ENCODE peak calls at places on chromosomes 12 and 14, in four cellular contexts. W, L, A and V are unnamed samples.

GRCh38 chr12:3304436-3305135 is 186.4 kb upstream of the PRMT8 start:
- DNase-seq in L (no peak), A (peak), W (no peak), V (peak)

GRCh38 chr14:53409974-53410373 is 256.9 kb upstream of the DDHD1 start:
- DNase-seq in L (no peak), A (peak), W (no peak), V (peak)

GRCh38 chr14:90562652-90563051 is 165.8 kb downstream of the CALM1 start:
- DNase-seq in L (no peak), A (no peak), W (no peak), V (no peak)

GRCh38 chr12:71731439-71732356 is 23.0 kb upstream of the RAB21 start:
- DNase-seq in A (no peak), W (no peak), L (no peak), V (no peak)

GRCh38 chr12:98416845-98417244 is 98.5 kb upstream of the TMPO start:
- DNase-seq in L (no peak), W (peak), A (peak), V (peak)

GRCh38 chr12:113374823-113375428 is 16.5 kb downstream of the PLBD2 start:
- DNase-seq in A (no peak), W (no peak), L (no peak), V (no peak)

GRCh38 chr14:75982724-75983358 is 1.0 kb upstream of the TGFB3 start:
- DNase-seq in W (no peak), A (no peak), L (peak), V (peak)

GRCh38 chr12:75981773-75982564 is 49.6 kb downstream of the PHLDA1 start:
- DNase-seq in W (no peak), A (no peak), L (no peak), V (no peak)

GRCh38 chr12:124774054-124774461 is 89.6 kb downstream of the SCARB1 start:
- DNase-seq in A (no peak), L (no peak), W (no peak), V (no peak)

GRCh38 chr12:124772467-124773170 is 91.0 kb downstream of the SCARB1 start:
- DNase-seq in A (no peak), L (no peak), W (no peak), V (no peak)

GRCh38 chr12:124776126-124776513 is 87.5 kb downstream of the SCARB1 start:
- DNase-seq in L (no peak), W (no peak), A (no peak), V (no peak)

GRCh38 chr12:124771462-124772361 is 92.0 kb downstream of the SCARB1 start:
- DNase-seq in L (peak), W (peak), A (peak), V (peak)

GRCh38 chr12:124774462-124775167 is 89.0 kb downstream of the SCARB1 start:
- DNase-seq in L (no peak), W (no peak), A (peak), V (peak)
- H3K4me3 ChIP-seq in L (peak), W (no peak), A (no peak), V (no peak)

DNA sequence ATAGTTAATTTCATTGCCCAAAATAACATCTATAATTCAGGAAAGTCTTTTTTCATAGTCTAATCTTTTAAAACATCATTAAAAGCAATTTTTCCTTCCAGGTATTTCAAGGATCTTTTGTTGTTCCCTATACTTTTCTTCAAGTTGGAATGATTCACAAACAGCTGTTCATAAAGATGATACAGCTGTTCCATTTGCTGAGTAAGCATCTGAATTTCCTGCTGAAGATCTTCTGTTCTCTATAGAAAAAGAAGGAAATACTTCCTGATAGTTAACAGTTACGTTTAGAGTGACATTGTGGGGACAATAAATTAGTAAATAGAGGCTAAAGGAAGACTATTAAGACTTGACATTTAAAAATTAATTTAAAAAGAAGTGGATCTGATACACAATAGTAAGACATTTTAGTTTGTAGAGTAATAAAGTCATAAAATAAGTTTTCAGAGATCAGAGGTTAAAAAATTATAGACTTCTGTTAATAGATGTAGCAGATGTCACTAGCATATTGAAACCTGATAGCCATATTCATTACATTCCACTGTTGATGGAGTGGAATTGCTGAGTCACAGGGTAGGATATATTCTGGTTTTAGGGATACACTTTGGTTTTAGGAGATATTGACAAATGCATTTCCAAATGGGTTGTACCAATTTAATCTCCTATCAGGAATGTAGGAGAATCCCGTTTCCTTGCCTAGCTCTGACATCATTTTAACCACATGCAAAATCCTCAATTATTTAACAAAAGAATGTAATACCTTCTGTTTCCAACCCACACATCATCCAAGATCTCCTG is 30.5 kb upstream of the ESR2 start:
- DNase-seq in W (no peak), A (peak), L (no peak), V (peak)
- TF ChIP-seq CTCF in W (no peak), A (no peak), L (no peak), V (no peak)

DNA sequence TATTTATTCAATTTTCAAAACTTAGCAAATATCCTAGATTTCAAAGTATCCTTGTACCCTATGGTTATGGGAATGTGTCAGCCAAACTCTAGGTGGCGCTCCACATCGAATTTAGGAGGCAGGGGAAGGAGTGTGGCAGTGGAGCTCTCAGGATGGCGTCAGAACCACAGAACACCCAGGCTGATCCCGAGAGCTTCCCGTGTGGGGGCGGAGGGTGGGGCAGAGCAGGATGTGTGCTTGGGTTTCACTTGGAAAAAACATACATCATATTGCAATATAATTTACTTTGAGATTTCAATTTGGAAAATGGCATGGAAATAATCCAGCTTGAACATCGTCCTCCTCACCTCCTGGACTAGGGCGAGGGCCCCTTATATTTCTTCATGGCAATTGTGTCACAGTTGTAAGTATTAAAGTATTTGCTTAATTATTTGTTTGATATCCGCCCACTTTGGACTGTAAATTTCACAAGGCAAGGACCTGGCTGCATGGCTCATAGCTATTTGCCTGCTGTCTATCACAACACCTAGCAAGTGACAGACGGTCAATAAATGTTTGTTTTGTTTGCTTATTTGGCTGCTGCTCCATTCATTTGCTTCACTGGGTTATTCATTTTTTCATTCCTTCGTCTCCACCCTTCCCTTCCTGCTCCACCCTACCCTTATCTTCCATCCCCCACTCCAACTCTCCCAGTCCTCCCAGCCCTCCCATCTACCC is 221.5 kb upstream of the HMGA2 start:
- DNase-seq in A (peak), L (peak), W (peak), V (peak)
- H3K4me3 ChIP-seq in A (peak), L (peak), W (peak), V (peak)

GRCh38 chr12:122201381-122201780 is 2.1 kb upstream of the B3GNT4 start:
- DNase-seq in L (no peak), A (no peak), W (no peak), V (no peak)

GRCh38 chr12:122202017-122202416 is 1.5 kb upstream of the B3GNT4 start:
- DNase-seq in A (no peak), W (peak), L (no peak), V (no peak)

GRCh38 chr12:122199484-122200355 is 3.8 kb upstream of the B3GNT4 start:
- DNase-seq in W (no peak), A (no peak), L (no peak), V (no peak)

GRCh38 chr12:122203301-122203967 is at the start of gene B3GNT4:
- DNase-seq in L (peak), A (peak), W (peak), V (peak)

DNA sequence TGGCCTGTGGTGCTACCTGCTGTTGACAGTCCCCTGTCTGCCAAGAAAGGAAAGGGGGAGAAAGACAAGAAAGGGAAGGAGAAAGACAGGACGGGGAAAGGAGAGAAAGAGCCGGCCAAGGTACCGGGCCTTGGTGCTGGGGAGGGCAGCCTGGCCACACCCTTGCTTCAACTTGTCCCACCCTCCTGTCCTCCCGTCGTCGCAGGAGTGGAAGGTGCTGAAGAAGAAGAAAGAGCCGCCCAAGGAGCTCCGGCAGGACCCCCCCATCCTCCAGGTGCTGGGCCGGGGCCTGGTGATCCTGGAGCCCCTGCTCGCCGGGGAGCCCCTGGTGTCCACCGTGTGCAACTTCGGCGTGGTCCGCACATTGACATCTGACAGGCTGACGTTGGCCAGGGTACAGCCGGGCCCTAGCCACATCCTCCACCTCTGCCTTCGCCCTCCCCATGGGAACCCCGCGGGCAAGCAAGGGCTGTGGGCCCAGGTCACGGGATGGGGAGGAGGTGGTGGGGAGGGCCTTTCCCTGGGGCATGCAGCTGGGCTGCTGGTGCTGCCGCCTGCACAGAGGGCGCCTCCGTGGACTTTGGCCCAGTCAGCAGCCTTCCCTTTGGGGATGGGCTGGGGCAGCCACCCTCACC is 2.9 kb upstream of the B3GNT4 start:
- DNase-seq in L (no peak), A (no peak), W (peak), V (no peak)
- TF ChIP-seq CTCF in L (no peak), A (no peak), W (peak), V (no peak)

DNA sequence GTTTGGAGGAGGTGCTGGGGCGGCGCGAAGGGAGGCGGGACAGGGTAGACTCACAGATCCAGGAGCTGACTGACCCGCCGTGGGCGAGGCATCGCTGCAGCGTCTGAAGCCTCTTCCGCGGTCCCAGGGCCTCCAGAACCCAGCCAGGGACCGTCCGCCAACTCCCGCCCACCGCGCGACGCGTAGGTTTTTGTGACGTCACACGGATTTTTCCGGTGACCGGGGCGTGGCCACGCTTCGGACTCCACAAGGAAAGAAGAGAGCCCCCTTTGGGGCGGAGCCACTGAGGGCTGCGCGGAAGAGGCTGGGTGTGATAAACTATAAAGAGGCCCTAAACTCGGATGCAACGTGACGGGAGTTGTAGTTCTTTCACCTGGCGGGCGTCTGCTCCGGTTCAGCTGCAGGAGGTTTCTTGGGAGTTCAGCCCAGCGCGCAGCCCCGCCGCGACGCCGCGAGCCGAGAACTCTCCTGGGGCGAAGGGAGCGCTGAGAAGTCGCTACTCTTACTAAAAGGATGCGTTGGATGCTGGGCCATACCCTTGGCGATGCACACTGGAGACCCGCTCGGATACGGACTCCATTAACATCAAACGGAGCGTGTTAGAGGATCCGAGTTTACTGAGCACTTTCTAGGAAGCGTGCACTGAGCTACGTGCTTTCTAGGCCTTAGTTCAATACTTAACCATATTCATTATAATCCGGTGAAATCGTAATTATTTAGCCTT is at the start of gene AMN1:
- DNase-seq in W (peak), A (peak), L (peak), V (peak)
- H3K4me3 ChIP-seq in W (peak), A (peak), L (peak), V (peak)

GRCh38 chr12:124568431-124569374 is 1.3 kb upstream of the NCOR2 start:
- DNase-seq in L (peak), W (peak), A (peak), V (peak)
- TF ChIP-seq CTCF in L (peak), W (peak), A (peak), V (peak)

GRCh38 chr12:7008864-7009263 is 9.4 kb downstream of the LPCAT3 start:
- DNase-seq in A (no peak), W (no peak), L (no peak), V (no peak)

GRCh38 chr12:7009512-7009911 is 8.8 kb downstream of the LPCAT3 start:
- DNase-seq in A (no peak), L (no peak), W (no peak), V (no peak)

GRCh38 chr12:7013101-7013500 is 5.2 kb downstream of the LPCAT3 start:
- DNase-seq in L (no peak), W (no peak), A (no peak), V (no peak)

GRCh38 chr12:7015555-7016370 is 2.5 kb downstream of the LPCAT3 start:
- DNase-seq in W (no peak), L (no peak), A (no peak), V (no peak)

GRCh38 chr12:7012024-7012607 is 6.2 kb downstream of the LPCAT3 start:
- DNase-seq in A (no peak), L (no peak), W (no peak), V (no peak)
- H3K4me3 ChIP-seq in A (no peak), L (peak), W (no peak), V (no peak)

GRCh38 chr12:128974881-128975280 is 121.6 kb downstream of the GLT1D1 start:
- DNase-seq in A (no peak), L (no peak), W (no peak), V (no peak)

GRCh38 chr12:128971802-128972201 is 118.5 kb downstream of the GLT1D1 start:
- DNase-seq in L (no peak), W (no peak), A (no peak), V (no peak)

GRCh38 chr12:128980623-128981022 is 127.3 kb downstream of the GLT1D1 start:
- DNase-seq in L (no peak), A (no peak), W (no peak), V (no peak)

GRCh38 chr12:128973883-128974681 is 120.8 kb downstream of the GLT1D1 start:
- DNase-seq in W (no peak), A (no peak), L (no peak), V (no peak)

DNA sequence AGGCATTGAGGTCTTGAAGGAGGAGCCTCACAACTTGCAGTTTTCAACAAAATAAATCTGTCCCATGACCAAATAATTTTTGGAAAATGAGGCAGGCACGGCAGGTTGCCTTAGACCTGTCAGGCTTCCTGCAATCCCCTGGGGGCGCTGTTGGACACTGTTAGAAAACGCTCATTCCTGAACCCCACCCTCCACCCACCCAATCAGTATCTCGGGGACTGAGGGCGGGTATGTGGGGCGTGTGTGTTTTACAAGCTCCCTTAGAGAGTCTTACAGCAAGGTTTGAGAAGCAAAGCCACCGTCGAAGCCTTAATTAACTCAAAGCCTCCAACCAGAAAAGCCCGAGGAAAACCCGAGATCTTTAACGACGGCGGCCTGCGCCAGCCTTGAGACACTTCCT is 122.8 kb downstream of the GLT1D1 start:
- DNase-seq in L (no peak), A (no peak), W (no peak), V (no peak)
- TF ChIP-seq CTCF in L (no peak), A (no peak), W (no peak), V (no peak)

GRCh38 chr12:11812558-11813421 is 163.3 kb downstream of the ETV6 start:
- DNase-seq in A (no peak), L (no peak), W (peak), V (peak)
- H3K4me3 ChIP-seq in A (no peak), L (peak), W (no peak), V (no peak)

GRCh38 chr14:99214701-99215100 is 57.3 kb downstream of the BCL11B start:
- DNase-seq in L (no peak), W (no peak), A (no peak), V (no peak)

GRCh38 chr14:99215277-99215676 is 56.7 kb downstream of the BCL11B start:
- DNase-seq in A (peak), W (no peak), L (no peak), V (peak)

GRCh38 chr14:99216191-99216590 is 55.8 kb downstream of the BCL11B start:
- DNase-seq in W (no peak), L (no peak), A (no peak), V (no peak)

GRCh38 chr14:99217556-99217955 is 54.4 kb downstream of the BCL11B start:
- DNase-seq in W (no peak), L (no peak), A (no peak), V (no peak)

GRCh38 chr14:99217066-99217465 is 54.9 kb downstream of the BCL11B start:
- DNase-seq in W (no peak), A (no peak), L (no peak), V (no peak)
- TF ChIP-seq CTCF in W (no peak), A (no peak), L (no peak), V (no peak)